ENCODE peak calls at places on chromosomes 6 and 20, in six cellular contexts. I, Y, R, P, K and O are unnamed samples.

GRCh38 chr6:46850781-46851180 is 57.6 kb downstream of the MEP1A start:
- DNase-seq in I (no peak), Y (no peak), R (no peak), P (no peak), K (no peak), O (no peak)

GRCh38 chr20:5400164-5400762 is 83.5 kb upstream of the PROKR2 start:
- DNase-seq in I (peak), Y (no peak), R (peak), P (peak), K (no peak), O (no peak)

GRCh38 chr6:56649782-56650181 is 7.1 kb upstream of the DST start:
- DNase-seq in I (no peak), Y (peak), R (peak), P (no peak), K (no peak), O (no peak)

GRCh38 chr20:48180637-48181036 is 395.4 kb upstream of the SULF2 start:
- DNase-seq in I (no peak), Y (peak), R (peak), P (no peak), K (no peak), O (no peak)

GRCh38 chr6:28985396-28986164 is 19.5 kb downstream of the ZNF311 start:
- DNase-seq in I (no peak), Y (peak), R (peak), P (peak), K (no peak), O (no peak)

GRCh38 chr6:73452107-73452461 is at the start of gene CGAS:
- DNase-seq in I (no peak), Y (peak), R (peak), P (no peak), K (peak), O (peak)

GRCh38 chr6:139533573-139534471 is 159.4 kb upstream of the CITED2 start:
- DNase-seq in I (no peak), Y (peak), R (peak), P (peak), K (no peak), O (no peak)

GRCh38 chr6:12572884-12573824 is 143.4 kb upstream of the PHACTR1 start:
- DNase-seq in I (no peak), Y (peak), R (peak), P (no peak), K (no peak), O (no peak)

GRCh38 chr6:32290886-32291450 is 67.1 kb upstream of the NOTCH4 start:
- DNase-seq in I (no peak), Y (no peak), R (no peak), P (no peak), K (no peak), O (no peak)

GRCh38 chr20:19802492-19803158 is 44.6 kb downstream of the RIN2 start:
- DNase-seq in I (peak), Y (peak), R (peak), P (no peak), K (no peak), O (no peak)

GRCh38 chr20:24718277-24718676 is 230.8 kb upstream of the CST7 start:
- DNase-seq in I (no peak), Y (no peak), R (no peak), P (no peak), K (no peak), O (no peak)

GRCh38 chr6:24775520-24776058 is 852 bp downstream of the GMNN start:
- DNase-seq in I (peak), Y (no peak), R (peak), P (no peak), K (no peak), O (peak)

GRCh38 chr6:36755435-36756348 is 58.1 kb downstream of the RAB44 start:
- DNase-seq in I (peak), Y (peak), R (peak), P (no peak), K (peak), O (no peak)